ENCODE peak calls at places on chromosomes 5 and 9, in six cellular contexts. G is neuronal stem cell, P is ovary, T is breast epithelium, O is psoas muscle, W is SJSA1. C is an unnamed sample. For H3K4me1 and H3K36me3, the result is how much of the 10 kb centered on the place peaks cover.

GRCh38 chr9:128027166-128027539 is 40.0 kb downstream of the NAIF1 start:
- DNase-seq in W (no peak), G (no peak), O (no peak), T (no peak), P (no peak), C (no peak)

GRCh38 chr5:149597618-149598017 is 16.3 kb downstream of the ARHGEF37 start:
- DNase-seq in T (no peak), G (no peak), P (no peak), O (no peak), W (no peak), C (no peak)

GRCh38 chr5:22391956-22392355 is 461.2 kb downstream of the CDH12 start:
- DNase-seq in G (no peak), P (no peak), T (no peak), W (no peak), O (no peak), C (no peak)

GRCh38 chr9:97052735-97053134 is 13.8 kb upstream of the CTSV start:
- DNase-seq in G (no peak), P (no peak), W (no peak), T (no peak), O (no peak), C (no peak)

GRCh38 chr5:55363861-55364260 is 56.1 kb downstream of the MTREX start:
- DNase-seq in O (no peak), T (no peak), P (no peak), W (no peak), G (no peak), C (no peak)

GRCh38 chr9:4594545-4594944 is 67.5 kb upstream of the PLPP6 start:
- DNase-seq in P (no peak), G (no peak), T (no peak), W (no peak), O (no peak), C (no peak)

GRCh38 chr5:127564002-127564769 is 46.7 kb downstream of the PRRC1 start:
- DNase-seq in G (peak), P (peak), T (no peak), W (peak), O (no peak), C (peak)

GRCh38 chr5:72170101-72170500 is 62.8 kb downstream of the MAP1B start:
- DNase-seq in T (no peak), P (no peak), G (no peak), O (no peak), W (no peak), C (no peak)

GRCh38 chr9:89743216-89743575 is 138.4 kb downstream of the GADD45G start:
- DNase-seq in G (no peak), P (no peak), O (no peak), T (no peak), W (no peak), C (no peak)

GRCh38 chr5:164475339-164475977 is 970.0 kb downstream of the MAT2B start:
- DNase-seq in G (no peak), P (no peak), O (no peak), T (no peak), W (no peak), C (no peak)

GRCh38 chr5:98813755-98814154 is 40.3 kb downstream of the RGMB start:
- DNase-seq in T (no peak), O (no peak), G (no peak), P (no peak), W (no peak), C (no peak)

GRCh38 chr5:41772071-41772470 is 98.2 kb downstream of the OXCT1 start:
- DNase-seq in T (no peak), W (no peak), P (no peak), G (no peak), O (no peak), C (no peak)

GRCh38 chr5:55650391-55650790 is 61.7 kb downstream of the SLC38A9 start:
- DNase-seq in P (no peak), T (no peak), O (no peak), G (no peak), W (no peak), C (no peak)

GRCh38 chr5:125424374-125424773 is 677.9 kb upstream of the ZNF608 start:
- DNase-seq in T (no peak), P (no peak), W (no peak), G (no peak), O (no peak), C (no peak)

GRCh38 chr5:72842816-72843215 is 26.4 kb downstream of the TNPO1 start:
- DNase-seq in O (no peak), W (no peak), T (no peak), G (no peak), P (no peak), C (no peak)

GRCh38 chr9:69121155-69122085 is 52.7 kb upstream of the TJP2 start:
- DNase-seq in O (peak), P (peak), T (peak), W (no peak), G (peak), C (peak)

GRCh38 chr9:17082343-17082742 is 52.5 kb upstream of the CNTLN start:
- DNase-seq in P (peak), O (no peak), W (no peak), T (no peak), G (peak), C (peak)

GRCh38 chr5:9774472-9775079 is 144.4 kb upstream of the TAS2R1 start:
- DNase-seq in W (no peak), T (no peak), P (no peak), G (no peak), O (no peak), C (no peak)

GRCh38 chr5:67003906-67004729 is 192.5 kb downstream of the CD180 start:
- DNase-seq in W (peak), O (peak), P (peak), G (peak), T (peak), C (peak)

GRCh38 chr5:5239191-5239590 is 99.1 kb downstream of the ADAMTS16 start:
- DNase-seq in T (no peak), W (no peak), G (no peak), P (no peak), O (no peak), C (no peak)

GRCh38 chr9:10875752-10876151 is 262.9 kb upstream of the PTPRD start:
- DNase-seq in W (no peak), G (no peak), O (no peak), P (no peak), T (no peak), C (no peak)

GRCh38 chr9:98191615-98192502 is 578 bp downstream of the CORO2A start:
- DNase-seq in P (no peak), O (peak), W (no peak), T (no peak), G (no peak), C (peak)

GRCh38 chr5:123207852-123208251 is 118.8 kb downstream of the PRDM6 start:
- DNase-seq in W (no peak), T (no peak), G (no peak), P (no peak), O (no peak), C (no peak)

GRCh38 chr5:172600571-172600970 is 40.5 kb upstream of the NEURL1B start:
- DNase-seq in O (no peak), G (no peak), T (no peak), P (no peak), W (no peak), C (no peak)

GRCh38 chr9:36142510-36143161 is 6.1 kb downstream of the GLIPR2 start:
- DNase-seq in P (no peak), W (no peak), G (no peak), O (no peak), T (no peak), C (no peak)

GRCh38 chr9:95874303-95874988 is 1.0 kb upstream of the ERCC6L2 start:
- DNase-seq in O (no peak), G (peak), T (no peak), P (no peak), W (no peak), C (no peak)

GRCh38 chr5:16615737-16616535 is 861 bp downstream of the RETREG1 start:
- DNase-seq in W (no peak), G (no peak), P (no peak), T (no peak), O (no peak), C (peak)

GRCh38 chr5:120446068-120446492 is 18.0 kb upstream of the PRR16 start:
- DNase-seq in P (peak), G (no peak), W (peak), O (no peak), T (no peak), C (no peak)

GRCh38 chr5:143071927-143072326 is 301.8 kb downstream of the ARHGAP26 start:
- DNase-seq in W (no peak), G (no peak), P (no peak), T (no peak), O (no peak), C (no peak)

GRCh38 chr5:143065996-143066522 is 295.9 kb downstream of the ARHGAP26 start:
- DNase-seq in O (no peak), G (no peak), T (no peak), W (no peak), P (no peak), C (no peak)

GRCh38 chr5:143066556-143067281 is 296.5 kb downstream of the ARHGAP26 start:
- DNase-seq in W (no peak), T (no peak), P (no peak), O (peak), G (no peak), C (no peak)

GRCh38 chr5:143065185-143065584 is 295.0 kb downstream of the ARHGAP26 start:
- DNase-seq in O (peak), G (no peak), T (no peak), W (no peak), P (no peak), C (no peak)

GRCh38 chr5:143068712-143069111 is 298.5 kb downstream of the ARHGAP26 start:
- DNase-seq in O (no peak), W (no peak), G (no peak), T (no peak), P (no peak), C (no peak)
- H3K4me1 ChIP-seq in O (under half), W (under half), G (under half), T (under half), P (under half), C (under half)

GRCh38 chr5:80127037-80127642 is 92.0 kb downstream of the THBS4 start:
- DNase-seq in W (no peak), G (no peak), P (no peak), O (no peak), T (no peak), C (no peak)

GRCh38 chr5:80124519-80124918 is 89.4 kb downstream of the THBS4 start:
- DNase-seq in P (no peak), G (no peak), T (no peak), O (no peak), W (no peak), C (no peak)

GRCh38 chr5:80124111-80124510 is 89.0 kb downstream of the THBS4 start:
- DNase-seq in P (no peak), T (no peak), W (no peak), O (no peak), G (no peak), C (no peak)

GRCh38 chr5:80125022-80125961 is 90.1 kb downstream of the THBS4 start:
- DNase-seq in W (no peak), O (no peak), P (no peak), G (no peak), T (no peak), C (no peak)

DNA sequence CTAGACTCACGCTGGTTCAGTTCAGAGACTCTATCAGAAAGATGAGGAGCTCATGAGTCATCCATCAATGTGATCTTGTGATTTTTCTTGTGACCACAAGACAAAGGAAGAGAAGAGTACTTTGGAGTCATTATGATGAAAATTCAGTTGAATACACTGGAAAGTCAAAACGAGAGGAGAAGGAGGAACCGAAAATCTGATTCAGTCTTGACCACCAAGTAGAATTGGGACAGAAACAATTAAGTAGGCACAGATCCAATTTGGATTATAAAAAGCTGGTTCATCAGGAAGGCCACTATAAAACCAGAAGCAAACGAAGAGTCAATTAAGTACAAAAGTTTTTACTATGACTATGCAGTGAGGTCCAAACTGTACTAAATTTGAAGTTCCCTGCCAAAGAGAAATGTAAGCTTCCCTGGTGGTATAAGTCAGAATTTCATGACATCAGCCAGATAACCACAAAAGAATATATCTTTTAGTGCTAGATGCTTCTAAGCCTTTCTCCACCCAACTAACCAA is 90.9 kb downstream of the THBS4 start:
- DNase-seq in T (no peak), O (no peak), W (no peak), G (no peak), P (no peak), C (no peak)
- H3K4me3 ChIP-seq in T (no peak), O (no peak), W (no peak), G (no peak), P (no peak), C (no peak)

GRCh38 chr9:115232375-115232774 is 114.4 kb upstream of the TNC start:
- DNase-seq in O (no peak), T (no peak), G (no peak), P (no peak), W (no peak), C (no peak)
- H3K36me3 ChIP-seq in O (under half), T (under half), G (under half), P (under half), W (under half), C (under half)

GRCh38 chr9:121294181-121294743 is 26.3 kb downstream of the GSN start:
- DNase-seq in T (no peak), W (no peak), P (no peak), O (peak), G (no peak), C (no peak)
- H3K4me1 ChIP-seq in T (under half), W (under half), P (under half), O (half or more), G (under half), C (under half)

DNA sequence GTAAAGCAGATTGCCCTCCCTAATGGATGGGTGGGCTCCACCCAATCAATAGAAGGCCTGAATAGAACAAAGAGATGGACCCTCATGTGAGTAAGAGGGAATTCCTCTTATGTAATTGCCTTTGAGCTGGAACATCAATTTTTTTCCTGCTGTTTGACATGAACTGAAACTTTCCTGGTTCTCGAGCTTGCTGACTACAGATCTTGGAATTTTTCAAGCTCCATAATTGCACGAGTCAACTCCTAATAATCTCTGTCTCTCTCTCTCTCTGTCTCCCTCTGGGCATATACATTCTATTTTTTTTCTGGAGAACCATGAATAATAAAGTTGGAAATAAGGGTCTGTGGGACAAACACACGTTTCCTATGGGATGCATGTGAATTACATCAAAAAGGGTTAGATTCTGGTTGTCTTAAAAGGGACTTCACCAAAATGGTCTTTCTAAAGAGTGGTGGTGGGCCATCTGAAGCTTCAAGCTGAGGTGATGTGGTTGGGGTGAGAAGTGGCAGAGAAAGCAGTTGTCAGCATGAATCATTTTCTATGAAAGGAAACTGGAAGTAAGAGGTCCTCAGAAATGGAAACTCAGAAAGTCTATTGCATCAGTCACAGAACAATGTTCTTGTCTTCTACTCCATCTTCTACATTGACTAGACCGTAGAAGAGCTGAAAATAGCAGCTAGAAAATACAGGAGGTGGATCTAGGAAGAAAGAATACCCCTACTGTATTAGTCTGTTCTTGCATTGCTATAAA is 47.0 kb upstream of the HOMER1 start:
- DNase-seq in T (no peak), O (no peak), W (no peak), P (no peak), G (no peak), C (no peak)
- H3K4me3 ChIP-seq in T (no peak), O (no peak), W (no peak), P (no peak), G (no peak), C (no peak)

GRCh38 chr9:120569556-120569955 is 10.4 kb downstream of the CDK5RAP2 start:
- DNase-seq in G (no peak), T (no peak), O (no peak), P (no peak), W (no peak), C (no peak)

GRCh38 chr9:120568816-120569215 is 11.2 kb downstream of the CDK5RAP2 start:
- DNase-seq in G (no peak), O (no peak), W (no peak), T (no peak), P (no peak), C (no peak)

GRCh38 chr9:120564589-120564988 is 15.4 kb downstream of the CDK5RAP2 start:
- DNase-seq in O (no peak), P (no peak), G (no peak), W (no peak), T (no peak), C (no peak)

GRCh38 chr9:120570296-120570695 is 9.7 kb downstream of the CDK5RAP2 start:
- DNase-seq in O (no peak), G (no peak), P (no peak), T (no peak), W (no peak), C (no peak)

GRCh38 chr9:120567874-120568273 is 12.1 kb downstream of the CDK5RAP2 start:
- DNase-seq in W (no peak), G (no peak), O (no peak), P (no peak), T (no peak), C (no peak)
- H3K36me3 ChIP-seq in W (half or more), G (half or more), O (under half), P (under half), T (under half), C (half or more)

DNA sequence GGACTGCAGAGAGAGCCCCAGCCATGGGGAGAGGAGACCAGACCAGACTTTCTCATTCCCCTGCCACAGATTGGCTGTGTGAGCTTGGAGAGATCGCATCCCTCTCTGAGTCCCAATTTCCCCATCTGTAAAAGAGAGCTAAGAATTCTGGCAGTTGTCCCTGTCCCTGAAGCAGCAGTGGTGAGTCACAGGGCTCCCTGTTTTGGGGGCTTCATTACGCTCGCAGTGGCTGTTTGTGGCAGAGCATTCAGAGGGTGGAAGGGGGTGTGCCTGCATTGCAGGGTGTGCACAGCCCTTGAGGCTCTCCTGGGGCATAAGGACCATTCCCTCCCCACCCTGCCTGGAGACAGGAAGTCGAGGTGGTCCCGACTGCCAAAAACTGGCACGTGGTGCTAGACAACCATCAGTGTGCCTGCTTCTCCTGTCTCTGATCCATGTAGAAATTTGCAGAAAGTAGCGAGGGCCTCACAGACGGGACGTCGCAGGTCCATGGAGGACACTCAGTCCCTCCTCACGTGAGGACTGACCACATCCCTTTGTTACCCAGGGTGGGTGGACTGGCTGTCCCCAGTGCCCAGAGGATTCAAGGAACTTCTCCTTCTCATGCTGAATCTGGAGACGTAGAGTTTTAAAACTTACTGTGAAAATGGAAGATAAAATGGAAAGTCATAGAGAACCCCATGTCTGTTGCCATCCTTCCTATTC is 35.3 kb downstream of the HRH2 start:
- DNase-seq in G (no peak), W (no peak), O (peak), T (no peak), P (no peak), C (no peak)
- H3K4me1 ChIP-seq in G (under half), W (under half), O (under half), T (under half), P (under half), C (under half)

DNA sequence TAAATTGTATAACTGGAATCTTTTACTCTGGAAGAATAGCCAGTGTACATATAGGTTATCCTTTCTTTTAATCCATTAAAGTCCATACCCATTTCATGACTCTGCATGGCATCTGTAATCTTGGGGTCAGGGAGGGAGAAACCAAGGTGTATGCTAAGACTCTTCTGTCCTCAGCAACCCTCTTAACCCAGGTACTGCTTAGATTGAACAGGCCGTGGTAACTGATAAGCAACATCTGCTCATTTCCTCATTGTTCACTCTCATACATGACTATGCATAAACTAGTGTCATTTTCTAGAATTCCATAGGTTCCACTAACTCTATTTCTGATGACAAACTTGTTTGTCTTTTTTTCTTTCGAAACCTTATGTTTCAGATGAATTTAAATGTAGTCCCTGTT is 69.3 kb upstream of the IFNE start:
- DNase-seq in P (no peak), T (no peak), W (no peak), O (no peak), G (no peak), C (no peak)
- H3K4me3 ChIP-seq in P (no peak), T (no peak), W (no peak), O (no peak), G (no peak), C (no peak)